ENCODE peak calls at places on chromosomes 7 and 10, in ten cellular contexts. B is NCI-H748 treated with DMSO at 0.1 percent for 48 hours; W is small intestine; D is AG04450; C is suprapubic skin; F is nucleus accumbens; E is MV-4-11; J is activated CD8-positive, alpha-beta memory T cell treated with anti-CD3 and anti-CD28 coated beads, Interleukin-2, amount 50 U/mL, for 48 hours; Z is M059J; P is Caki2. O is an unnamed sample.

GRCh38 chr7:1096156-1097119 is 8.5 kb downstream of the GPER1 start:
- DNase-seq in B (no peak), W (no peak), D (no peak), C (no peak), F (no peak), E (no peak), J (no peak), Z (no peak), P (no peak), O (no peak)

GRCh38 chr7:42014625-42015412 is 222.2 kb downstream of the GLI3 start:
- DNase-seq in B (no peak), W (peak), D (no peak), C (no peak), F (no peak), E (peak), J (peak), Z (no peak), P (peak), O (no peak)

GRCh38 chr10:16776896-16777295 is 40.3 kb downstream of the RSU1 start:
- DNase-seq in B (no peak), W (no peak), D (no peak), C (no peak), F (no peak), E (no peak), J (no peak), Z (no peak), P (no peak), O (no peak)

GRCh38 chr10:21530616-21531015 is 3.4 kb upstream of the MLLT10 start:
- DNase-seq in B (no peak), W (no peak), D (no peak), C (no peak), F (no peak), E (no peak), J (no peak), Z (no peak), P (peak), O (no peak)

GRCh38 chr10:26488344-26488743 is 50.2 kb downstream of the APBB1IP start:
- DNase-seq in B (no peak), W (no peak), D (no peak), C (no peak), F (no peak), E (peak), J (no peak), Z (peak), P (peak), O (peak)

GRCh38 chr7:47514818-47515217 is 67.1 kb downstream of the TNS3 start:
- DNase-seq in B (no peak), W (no peak), D (no peak), C (no peak), F (no peak), E (peak), J (no peak), Z (no peak), P (no peak), O (no peak)

GRCh38 chr10:62613429-62613828 is 191.1 kb upstream of the ADO start:
- DNase-seq in B (no peak), W (no peak), D (no peak), C (no peak), F (no peak), E (no peak), J (no peak), Z (peak), P (no peak), O (no peak)

GRCh38 chr10:69839696-69840345 is 38.1 kb downstream of the COL13A1 start:
- DNase-seq in B (no peak), W (no peak), D (no peak), C (no peak), F (no peak), E (no peak), J (no peak), Z (peak), P (peak), O (no peak)

GRCh38 chr7:50266893-50267386 is 37.6 kb upstream of the IKZF1 start:
- DNase-seq in B (no peak), W (peak), D (no peak), C (no peak), F (no peak), E (peak), J (peak), Z (no peak), P (no peak), O (no peak)

GRCh38 chr10:118204292-118204943 is 137.7 kb downstream of the FAM204A start:
- DNase-seq in B (no peak), W (no peak), D (no peak), C (no peak), F (no peak), E (no peak), J (no peak), Z (no peak), P (no peak), O (no peak)

GRCh38 chr10:22670796-22671195 is 43.6 kb downstream of the PIP4K2A start:
- DNase-seq in B (no peak), W (no peak), D (no peak), C (no peak), F (no peak), E (no peak), J (no peak), Z (no peak), P (no peak), O (no peak)

GRCh38 chr10:51706225-51706624 is 6.8 kb upstream of the CSTF2T start:
- DNase-seq in B (no peak), W (no peak), D (peak), C (peak), F (no peak), E (no peak), J (no peak), Z (peak), P (no peak), O (no peak)

GRCh38 chr10:123564631-123565030 is 101.5 kb upstream of the GPR26 start:
- DNase-seq in B (no peak), W (no peak), D (no peak), C (peak), F (no peak), E (no peak), J (peak), Z (peak), P (no peak), O (no peak)

GRCh38 chr7:135558337-135558767 is 635 bp downstream of the NUP205 start:
- DNase-seq in B (peak), W (peak), D (peak), C (no peak), F (no peak), E (peak), J (peak), Z (peak), P (peak), O (peak)

GRCh38 chr7:42414961-42415505 is 178.0 kb upstream of the GLI3 start:
- DNase-seq in B (no peak), W (no peak), D (no peak), C (no peak), F (no peak), E (no peak), J (no peak), Z (peak), P (no peak), O (no peak)

O was measured in foreskin keratinocyte.